ENCODE peak calls at places on chromosomes 2 and 18, in four cellular contexts. X is prostate gland, S is Peyer's patch, C is stomach. A is an unnamed sample.
A peak's percentile ranks its signal among the peaks of the same experiment; 100 is the strongest.

GRCh38 chr18:43587538-43588153 is 310.4 kb upstream of the SYT4 start:
- DNase-seq in S (peak; percentile 46), C (no peak), X (no peak), A (no peak)

GRCh38 chr2:15355386-15355785 is 205.7 kb downstream of the NBAS start:
- DNase-seq in S (no peak), C (no peak), X (no peak), A (no peak)

GRCh38 chr18:10320848-10321247 is 133.6 kb upstream of the APCDD1 start:
- DNase-seq in X (no peak), S (no peak), C (no peak), A (peak; percentile 44)

GRCh38 chr2:161982548-161982947 is 91.5 kb downstream of the DPP4 start:
- DNase-seq in C (no peak), S (peak; percentile 67), X (no peak), A (no peak)

GRCh38 chr18:10912790-10913560 is 236.4 kb downstream of the PIEZO2 start:
- DNase-seq in S (no peak), C (no peak), X (no peak), A (no peak)

GRCh38 chr18:36652503-36652902 is 176.3 kb downstream of the TPGS2 start:
- DNase-seq in X (no peak), S (no peak), C (no peak), A (no peak)

GRCh38 chr18:75735291-75735690 is 307.8 kb upstream of the SMIM21 start:
- DNase-seq in C (no peak), X (no peak), S (no peak), A (no peak)

GRCh38 chr2:1854747-1855146 is 110.4 kb upstream of the PXDN start:
- DNase-seq in C (no peak), S (no peak), X (no peak), A (no peak)

GRCh38 chr2:136251777-136252477 is 134.0 kb upstream of the CXCR4 start:
- DNase-seq in C (no peak), S (no peak), X (no peak), A (no peak)

GRCh38 chr2:1233280-1233679 is 180.0 kb upstream of the TPO start:
- DNase-seq in X (no peak), C (no peak), S (no peak), A (no peak)

GRCh38 chr2:11090158-11090557 is 65.1 kb upstream of the SLC66A3 start:
- DNase-seq in C (no peak), S (no peak), X (no peak), A (no peak)

GRCh38 chr2:11094021-11094810 is 61.1 kb upstream of the SLC66A3 start:
- DNase-seq in C (no peak), S (no peak), X (no peak), A (no peak)

GRCh38 chr2:11096591-11096990 is 58.7 kb upstream of the SLC66A3 start:
- DNase-seq in C (no peak), S (no peak), X (no peak), A (no peak)

GRCh38 chr2:11092693-11093335 is 62.5 kb upstream of the SLC66A3 start:
- DNase-seq in S (no peak), X (no peak), C (no peak), A (no peak)

DNA sequence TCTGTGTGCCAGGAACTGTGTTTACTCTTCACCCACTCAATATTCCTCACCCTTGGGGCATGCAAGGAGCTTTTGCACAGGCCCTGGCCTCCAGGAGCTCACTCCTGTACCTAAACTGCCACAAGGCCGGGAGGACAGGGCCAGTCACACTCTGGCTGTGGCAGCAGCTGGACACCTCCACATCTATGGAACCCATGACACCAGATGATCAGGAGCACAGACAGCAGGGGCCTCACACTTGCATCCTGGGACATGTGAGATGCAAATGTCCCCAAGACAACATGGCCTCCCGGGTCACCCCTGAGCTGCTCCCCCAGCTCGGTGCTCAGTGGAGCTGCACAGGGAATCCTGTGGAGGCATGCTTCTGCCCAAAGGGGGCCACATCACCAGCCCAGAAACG is 61.8 kb upstream of the SLC66A3 start:
- DNase-seq in X (no peak), S (no peak), C (no peak), A (no peak)
- TF ChIP-seq CTCF in X (no peak), S (no peak), C (no peak), A (no peak)

GRCh38 chr2:133025004-133025403 is 355.0 kb upstream of the LYPD1 start:
- DNase-seq in X (no peak), S (no peak), C (no peak), A (no peak)
- H3K9me3 ChIP-seq in X (no peaks in the 10 kb centered on the region), S (no peaks in the 10 kb centered on the region), C (no peaks in the 10 kb centered on the region), A (no peaks in the 10 kb centered on the region)

DNA sequence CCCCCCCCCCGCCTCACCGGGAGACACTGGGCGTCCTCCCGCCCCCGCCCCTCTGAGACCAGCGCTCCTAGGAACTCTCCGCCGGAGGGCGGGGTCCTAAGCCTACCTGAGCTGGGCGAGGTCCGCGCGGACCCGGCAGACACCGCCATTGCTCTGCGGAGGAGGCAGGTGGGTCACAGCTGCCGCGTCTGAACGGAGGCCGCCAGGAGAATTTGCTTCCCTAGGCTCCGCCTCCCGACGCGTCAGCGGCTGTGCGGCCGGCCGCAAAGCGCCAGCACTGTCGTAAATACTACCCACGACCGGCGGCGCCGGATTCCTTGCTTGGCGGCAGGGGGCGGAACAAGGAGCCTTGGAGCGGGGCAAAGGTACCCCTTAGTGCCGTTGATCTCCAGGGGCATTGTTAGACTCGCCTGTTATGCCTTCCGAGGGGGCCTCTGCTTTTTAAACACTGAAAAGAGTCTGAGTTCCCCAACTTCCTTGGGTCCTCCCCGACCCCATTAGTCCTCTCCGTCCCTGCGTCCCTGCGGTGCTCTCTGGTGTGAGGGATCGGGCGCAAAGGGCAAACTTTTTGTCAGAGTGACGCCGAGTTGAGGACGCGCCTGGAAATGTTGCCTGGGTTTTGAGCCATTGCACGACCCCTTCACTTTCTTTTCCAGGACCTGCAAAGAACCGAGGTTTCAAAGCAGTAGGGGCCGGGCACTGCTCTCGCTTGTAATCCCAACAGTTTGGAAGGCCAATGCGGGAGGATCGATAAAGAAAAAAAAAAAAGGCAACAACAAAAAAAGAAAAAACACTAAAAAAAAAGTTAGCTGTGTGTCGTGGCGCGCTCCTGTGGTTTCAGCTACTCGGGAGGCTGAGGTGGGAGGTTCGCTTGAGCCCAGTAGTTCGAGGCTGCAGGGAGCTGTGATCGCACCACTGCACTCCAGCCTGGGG is at the start of gene GGCX:
- DNase-seq in X (peak; percentile 95), S (peak; percentile 98), C (peak; percentile 96), A (peak; percentile 92)
- TF ChIP-seq POLR2A in X (peak; percentile 80), S (peak; percentile 93), C (no peak), A (peak; percentile 86)

DNA sequence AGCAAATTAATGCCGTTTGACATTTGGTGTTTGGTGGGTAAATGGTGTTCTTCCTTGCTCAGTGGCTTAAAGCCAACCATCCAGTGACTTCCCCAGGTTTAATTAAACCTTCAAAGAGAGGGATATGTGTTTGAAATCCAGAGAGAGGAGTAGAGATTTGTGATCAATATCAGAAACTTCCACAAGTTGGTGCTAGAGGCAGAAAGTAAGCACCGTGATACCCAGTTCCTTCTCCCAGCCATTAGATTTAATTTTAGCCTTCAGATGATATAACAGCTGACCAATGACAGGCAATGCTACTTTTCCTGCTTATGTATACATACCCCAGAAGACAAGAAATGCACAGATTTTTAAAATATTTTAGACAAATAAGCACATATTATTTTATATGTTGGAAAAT is 398.5 kb downstream of the CDH2 start:
- DNase-seq in C (no peak), X (no peak), S (no peak), A (no peak)
- TF ChIP-seq CTCF in C (no peak), X (no peak), S (no peak), A (no peak)

GRCh38 chr18:62736077-62736476 is 20.7 kb downstream of the PHLPP1 start:
- DNase-seq in X (no peak), S (no peak), C (no peak), A (no peak)
- H3K9me3 ChIP-seq in X (no peaks in the 10 kb centered on the region), S (no peaks in the 10 kb centered on the region), C (no peaks in the 10 kb centered on the region), A (no peaks in the 10 kb centered on the region)

DNA sequence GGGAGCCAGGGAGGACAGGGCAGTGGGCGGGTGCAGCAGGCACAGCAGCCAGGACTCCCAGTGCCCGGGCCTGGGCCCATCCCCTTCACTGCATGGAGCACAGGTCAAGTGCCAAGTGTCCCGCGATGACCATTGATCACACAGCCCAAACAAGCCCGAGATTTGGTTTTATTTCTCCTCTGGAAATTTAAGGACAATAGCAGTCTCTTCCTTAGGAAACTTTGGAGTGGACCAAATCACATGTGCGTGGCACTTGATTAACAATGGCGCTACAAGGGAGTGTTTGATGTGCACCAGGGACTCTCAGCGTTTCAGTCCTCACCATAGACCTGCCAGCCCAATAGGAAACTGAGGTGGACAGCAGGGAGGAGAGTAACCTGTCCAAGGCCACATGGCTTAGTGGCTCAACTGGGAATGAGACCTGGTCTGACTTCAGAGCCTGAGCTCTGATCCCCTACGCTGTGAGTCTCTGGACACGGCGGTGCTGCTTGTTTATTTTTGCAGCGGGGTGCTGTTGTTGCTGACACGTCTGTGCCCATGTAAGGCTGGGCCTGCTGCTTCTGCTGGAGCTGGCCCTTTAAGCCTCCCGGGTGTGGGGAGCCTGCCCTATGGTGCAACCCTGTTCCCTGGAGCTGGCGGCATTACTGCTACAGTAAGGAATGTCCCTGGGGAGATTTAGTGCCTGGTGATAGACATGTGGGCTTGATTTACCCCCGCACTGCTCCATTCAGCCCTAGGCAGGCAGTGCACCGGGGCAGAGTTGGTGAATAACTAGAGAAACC is 194.2 kb downstream of the INHBB start:
- DNase-seq in S (peak; percentile 53), X (no peak), C (no peak), A (peak; percentile 43)
- TF ChIP-seq POLR2A in S (no peak), X (no peak), C (no peak), A (no peak)